ENCODE peak calls at places on chromosomes 5 and 9, in seven cellular contexts. P is fibroblast of pulmonary artery, G is AG10803, A is psoas muscle, K is A549, H is transverse colon, I is coronary artery. D is an unnamed sample.

GRCh38 chr5:134920848-134921575 is 16.1 kb downstream of the PCBD2 start:
- DNase-seq in P (no peak), G (no peak), A (no peak), K (no peak), H (no peak), I (no peak), D (no peak)

GRCh38 chr9:70044450-70045307 is 1.0 kb downstream of the MAMDC2 start:
- DNase-seq in P (peak), G (peak), A (peak), K (no peak), H (no peak), I (peak), D (no peak)

GRCh38 chr9:117403403-117403811 is 11.4 kb downstream of the ASTN2 start:
- DNase-seq in P (no peak), G (no peak), A (no peak), K (no peak), H (no peak), I (no peak), D (no peak)

GRCh38 chr5:98603456-98603855 is 170.0 kb upstream of the RGMB start:
- DNase-seq in P (no peak), G (no peak), A (no peak), K (no peak), H (no peak), I (no peak), D (no peak)

GRCh38 chr9:91500509-91501011 is 76.9 kb upstream of the NFIL3 start:
- DNase-seq in P (peak), G (peak), A (no peak), K (peak), H (no peak), I (no peak), D (peak)

GRCh38 chr5:97162045-97162444 is 19.6 kb upstream of the LIX1 start:
- DNase-seq in P (peak), G (peak), A (no peak), K (peak), H (peak), I (no peak), D (peak)

GRCh38 chr5:5572010-5572982 is 149.8 kb downstream of the ICE1 start:
- DNase-seq in P (no peak), G (peak), A (peak), K (no peak), H (peak), I (no peak), D (no peak)

GRCh38 chr5:32044904-32045303 is 129.2 kb downstream of the GOLPH3 start:
- DNase-seq in P (peak), G (peak), A (no peak), K (peak), H (no peak), I (no peak), D (no peak)

GRCh38 chr5:158756873-158757272 is 342.8 kb downstream of the EBF1 start:
- DNase-seq in P (no peak), G (peak), A (no peak), K (no peak), H (no peak), I (no peak), D (no peak)

GRCh38 chr9:92035687-92036410 is 79.4 kb downstream of the SPTLC1 start:
- DNase-seq in P (peak), G (peak), A (no peak), K (no peak), H (peak), I (no peak), D (no peak)

GRCh38 chr9:88995627-88996026 is 4.4 kb downstream of the S1PR3 start:
- DNase-seq in P (no peak), G (no peak), A (no peak), K (no peak), H (no peak), I (peak), D (no peak)

GRCh38 chr9:88995205-88995604 is 3.9 kb downstream of the S1PR3 start:
- DNase-seq in P (no peak), G (no peak), A (no peak), K (no peak), H (no peak), I (peak), D (no peak)

GRCh38 chr9:88993327-88993726 is 2.1 kb downstream of the S1PR3 start:
- DNase-seq in P (peak), G (no peak), A (no peak), K (no peak), H (no peak), I (peak), D (no peak)

GRCh38 chr9:88994820-88995180 is 3.5 kb downstream of the S1PR3 start:
- DNase-seq in P (peak), G (peak), A (no peak), K (no peak), H (no peak), I (no peak), D (no peak)

DNA sequence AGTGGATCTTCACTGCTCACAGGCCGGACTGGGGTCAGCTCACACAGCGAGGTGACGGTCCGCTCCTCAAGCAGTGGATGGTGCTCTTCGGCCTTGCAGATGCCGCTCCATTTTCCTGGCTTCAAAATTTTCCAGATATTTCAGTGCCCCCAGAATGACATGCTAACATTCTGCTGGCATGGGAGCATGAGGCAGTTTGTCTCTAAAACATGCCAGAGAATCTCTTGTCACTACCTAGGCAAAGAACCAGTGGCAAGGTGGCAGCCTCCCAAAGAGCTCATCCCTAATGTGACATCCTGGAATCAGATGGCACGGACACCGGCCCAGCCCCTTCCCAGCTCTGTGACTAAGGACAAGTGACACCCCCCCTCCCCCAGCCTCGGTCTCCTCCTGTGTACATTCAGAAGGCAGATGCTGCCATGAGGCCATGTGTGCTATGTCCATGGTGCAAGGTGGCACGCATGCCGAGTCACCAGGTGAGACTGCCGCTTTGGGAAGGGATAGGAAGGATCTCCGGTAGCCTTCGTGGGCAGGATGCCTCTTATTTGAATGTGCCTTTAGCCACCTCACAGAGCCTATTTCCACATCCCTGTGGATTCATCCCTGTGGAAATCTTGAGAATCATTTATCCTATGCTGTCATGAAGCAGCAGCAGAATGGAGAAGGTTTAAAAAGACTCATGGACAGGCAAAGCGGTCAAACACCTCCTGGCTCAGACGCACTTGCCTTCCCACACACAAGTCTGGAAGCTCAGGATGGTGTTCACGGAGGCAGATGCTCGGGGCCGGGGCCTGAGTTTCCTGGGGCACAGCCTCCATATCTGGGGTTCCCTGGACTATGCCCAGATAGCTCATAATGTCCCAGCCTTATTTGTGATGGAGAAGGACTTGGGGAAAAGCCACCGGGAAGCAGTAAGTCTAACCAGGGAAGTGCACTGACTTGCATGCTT is 2.9 kb downstream of the S1PR3 start:
- DNase-seq in P (no peak), G (no peak), A (no peak), K (no peak), H (no peak), I (peak), D (no peak)
- H3K4me3 ChIP-seq in P (peak), G (no peak), A (peak), K (no peak), H (no peak), I (peak), D (no peak)

DNA sequence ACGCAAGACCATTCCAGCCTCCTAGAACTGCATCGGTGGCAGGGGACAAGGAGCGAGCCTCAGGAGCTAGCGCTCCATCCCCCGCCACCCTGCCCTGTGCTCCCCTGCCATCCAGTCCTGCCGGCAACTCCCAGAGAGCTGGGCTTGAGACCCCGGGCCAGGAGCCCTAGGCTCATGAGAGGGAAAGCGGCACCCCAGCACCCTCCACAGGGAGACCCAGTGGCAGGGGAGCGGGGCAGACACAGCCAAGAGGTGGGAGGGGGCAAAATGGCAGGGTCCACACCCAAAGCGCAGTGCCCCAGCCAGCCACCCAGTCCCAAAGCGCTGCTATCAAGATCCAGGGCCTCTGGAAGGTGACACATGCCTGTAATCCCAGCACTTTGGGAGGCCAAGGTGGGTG is 12.7 kb downstream of the UBAC1 start:
- DNase-seq in P (no peak), G (no peak), A (no peak), K (no peak), H (no peak), I (no peak), D (no peak)
- H3K4me3 ChIP-seq in P (no peak), G (no peak), A (no peak), K (no peak), H (no peak), I (no peak), D (no peak)

DNA sequence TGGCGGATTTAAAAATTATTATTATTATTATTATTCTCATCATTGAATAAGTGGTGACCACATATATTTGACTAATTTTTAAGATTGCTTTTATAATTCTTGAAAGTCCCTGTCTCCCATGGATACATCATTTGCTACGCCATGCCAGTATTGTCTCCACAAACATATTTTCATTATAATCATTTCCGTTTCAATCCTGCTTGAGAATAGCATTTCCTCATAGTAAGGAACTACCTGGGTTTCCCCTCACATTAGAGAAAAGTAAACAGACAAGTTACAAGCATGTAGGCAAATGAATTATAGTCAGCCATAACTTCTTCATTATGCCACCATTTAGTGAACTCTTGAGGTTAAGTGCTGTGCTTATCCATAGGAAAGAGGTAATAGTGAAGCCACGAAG is 276.6 kb downstream of the NFIB start:
- DNase-seq in P (no peak), G (no peak), A (no peak), K (no peak), H (no peak), I (no peak), D (no peak)
- H3K4me3 ChIP-seq in P (no peak), G (no peak), A (no peak), K (no peak), H (no peak), I (no peak), D (no peak)

GRCh38 chr9:13033959-13034695 is 245.4 kb downstream of the MPDZ start:
- DNase-seq in P (peak), G (peak), A (peak), K (peak), H (peak), I (no peak), D (no peak)
- H3K4me3 ChIP-seq in P (peak), G (peak), A (peak), K (peak), H (no peak), I (peak), D (peak)

DNA sequence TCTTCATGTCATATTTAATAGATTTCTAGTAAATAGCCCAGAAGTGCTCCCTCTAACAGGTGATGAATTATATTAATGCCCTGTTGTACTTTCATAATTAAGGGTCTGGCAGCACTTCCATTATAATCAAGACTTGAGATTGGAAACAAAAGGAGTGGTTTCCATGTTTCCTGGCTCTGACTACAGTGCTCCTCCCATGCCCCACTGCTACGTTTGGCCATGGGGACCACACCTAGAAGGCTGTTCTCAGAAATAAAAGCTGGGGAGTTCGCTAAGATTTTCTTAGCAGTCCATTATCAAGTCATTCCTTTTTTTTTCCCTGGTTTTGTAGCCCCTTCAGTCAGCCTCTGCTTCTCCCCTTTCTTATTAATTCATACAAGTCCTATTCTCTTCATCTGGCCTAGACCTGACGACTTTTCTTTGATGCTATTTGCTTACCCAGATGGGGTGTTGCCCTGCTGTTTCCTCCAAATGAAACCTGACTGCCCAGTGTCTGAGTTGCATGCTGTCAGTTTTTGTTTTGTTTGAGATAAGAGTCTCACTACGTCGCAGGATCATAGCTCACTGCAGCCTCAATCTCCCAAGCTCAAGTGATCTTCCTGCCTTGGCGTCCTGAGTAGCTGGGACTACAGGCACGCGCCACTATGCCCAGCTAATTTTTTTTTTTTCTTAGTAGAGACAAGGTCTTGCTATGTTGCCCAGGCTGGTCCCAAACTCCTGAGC is 312.1 kb upstream of the EFNA5 start:
- DNase-seq in P (no peak), G (no peak), A (no peak), K (no peak), H (no peak), I (no peak), D (no peak)
- H3K4me3 ChIP-seq in P (no peak), G (no peak), A (no peak), K (no peak), H (no peak), I (no peak), D (no peak)

DNA sequence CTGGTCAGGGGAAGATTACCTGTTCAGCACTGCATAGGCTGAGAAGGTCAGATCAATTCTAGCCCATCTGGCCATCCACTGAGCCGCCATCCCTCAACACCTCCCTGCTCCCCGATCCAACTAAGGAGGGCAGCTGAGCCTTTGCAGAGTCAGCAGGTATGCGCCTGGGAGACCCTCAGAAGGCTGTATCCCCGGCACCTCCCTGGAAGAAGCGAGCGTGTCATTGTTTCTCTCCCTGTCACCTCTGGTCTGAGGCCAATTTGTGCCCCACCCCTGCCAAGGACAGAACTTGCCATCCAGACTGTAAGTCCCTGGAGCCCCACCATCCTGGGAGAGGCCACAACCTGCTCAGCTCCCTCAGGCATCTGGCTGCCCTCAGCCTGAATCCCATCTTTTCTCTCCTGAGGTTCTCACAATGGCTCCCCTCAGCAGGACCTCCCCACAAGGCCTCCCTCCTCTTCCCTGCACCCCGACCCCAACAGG is 2.6 kb downstream of the CLTB start:
- DNase-seq in P (no peak), G (no peak), A (no peak), K (no peak), H (no peak), I (no peak), D (no peak)
- H3K4me3 ChIP-seq in P (no peak), G (no peak), A (peak), K (no peak), H (no peak), I (peak), D (no peak)

DNA sequence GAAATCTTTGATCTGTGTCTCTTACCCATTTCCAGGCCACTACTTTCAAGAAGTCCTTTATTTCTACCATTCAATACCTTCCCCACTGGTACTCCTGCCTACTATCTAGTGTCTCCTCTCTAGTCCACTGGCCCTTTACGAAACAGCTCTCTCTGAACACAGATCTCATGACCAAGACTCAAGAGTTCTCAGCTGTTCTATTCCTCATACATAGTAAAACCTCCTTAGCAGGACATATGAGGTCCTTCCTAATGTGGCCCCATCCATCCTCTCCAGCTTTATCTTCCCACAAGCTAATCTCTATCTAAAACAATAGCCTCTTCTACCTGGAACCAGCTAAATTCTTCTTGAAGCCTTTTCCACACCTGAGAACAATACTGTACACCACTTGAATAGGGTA is 2.6 kb downstream of the TEX10 start:
- DNase-seq in P (no peak), G (no peak), A (no peak), K (no peak), H (no peak), I (no peak), D (no peak)
- H3K4me3 ChIP-seq in P (no peak), G (no peak), A (no peak), K (no peak), H (no peak), I (no peak), D (no peak)

DNA sequence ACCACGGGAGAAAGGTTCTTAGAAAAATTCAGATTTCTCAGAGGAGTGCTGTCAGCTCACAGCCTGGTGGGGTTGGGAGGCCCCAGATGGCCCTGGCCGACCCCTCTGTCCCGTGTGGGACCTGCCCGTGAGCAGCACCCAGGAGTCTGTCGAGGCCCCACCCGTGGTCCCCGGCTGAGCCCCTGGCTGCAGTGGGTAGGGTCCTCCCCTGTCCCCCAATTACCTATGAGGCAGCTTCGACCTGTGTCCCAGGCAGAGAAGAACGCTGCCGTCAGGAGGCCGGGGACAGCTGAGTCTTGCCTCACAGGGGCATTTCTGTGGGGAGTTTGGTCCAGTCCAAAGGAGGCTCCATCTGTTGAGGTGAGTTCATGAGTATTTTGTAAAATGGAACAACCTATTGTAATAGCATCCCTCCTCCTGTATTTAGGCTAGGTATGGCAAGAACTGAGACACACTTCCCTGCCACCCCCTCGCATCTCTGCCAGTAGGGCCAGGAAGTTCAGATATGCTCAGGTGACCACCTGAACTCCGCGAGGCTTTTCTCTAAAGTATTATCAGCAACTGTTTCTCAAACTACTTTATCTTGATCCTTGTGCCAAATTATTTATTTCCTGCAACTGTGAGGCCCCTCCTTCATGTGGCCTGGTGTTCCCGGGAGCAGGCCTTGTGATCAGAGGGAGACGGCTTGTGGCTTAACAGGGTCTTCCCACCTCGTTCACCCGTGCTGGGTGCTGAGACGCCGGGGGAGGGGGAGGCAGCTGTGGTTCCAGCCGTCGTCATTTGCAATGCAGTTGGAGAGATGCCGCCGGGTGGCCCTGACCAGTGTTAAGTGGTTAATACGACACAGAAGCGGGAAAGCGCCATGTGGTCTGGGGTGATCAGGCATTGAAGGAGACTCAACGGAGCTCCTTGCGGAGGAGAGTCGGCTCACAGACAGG is 1.7 kb downstream of the AHRR start:
- DNase-seq in P (no peak), G (peak), A (no peak), K (no peak), H (no peak), I (no peak), D (no peak)
- H3K4me3 ChIP-seq in P (peak), G (peak), A (no peak), K (no peak), H (no peak), I (no peak), D (no peak)